ENCODE peak calls at places on chromosomes 11 and 22, in five cellular contexts. One of them, this sample, is unnamed.

GRCh38 chr11:63866211-63866610 is 27.3 kb downstream of the MARK2 start:
- DNase-seq in WTC11: no peak
- DNase-seq in BJ: no peak
- DNase-seq in lower leg skin: peak; percentile 69
- DNase-seq in A673: peak; percentile 84
- DNase-seq in this sample: no peak

GRCh38 chr11:65417221-65417701 is 5.3 kb upstream of the NEAT1 start:
- DNase-seq in WTC11: no peak
- DNase-seq in BJ: no peak
- DNase-seq in lower leg skin: no peak
- DNase-seq in A673: no peak
- DNase-seq in this sample: no peak

GRCh38 chr11:128734439-128735224 is 40.8 kb downstream of the FLI1 start:
- DNase-seq in WTC11: no peak
- DNase-seq in BJ: no peak
- DNase-seq in lower leg skin: no peak
- DNase-seq in A673: no peak
- DNase-seq in this sample: no peak

GRCh38 chr11:68040957-68041591 is 2.2 kb downstream of the TCIRG1 start:
- DNase-seq in WTC11: no peak
- DNase-seq in BJ: no peak
- DNase-seq in lower leg skin: no peak
- DNase-seq in A673: no peak
- DNase-seq in this sample: no peak

GRCh38 chr11:77107950-77108349 is 5.3 kb downstream of the OMP start:
- DNase-seq in WTC11: no peak
- DNase-seq in BJ: peak; percentile 41
- DNase-seq in lower leg skin: no peak
- DNase-seq in A673: no peak
- DNase-seq in this sample: no peak

GRCh38 chr11:68508425-68508824 is 47.9 kb downstream of the PPP6R3 start:
- DNase-seq in WTC11: no peak
- DNase-seq in BJ: peak; percentile 9
- DNase-seq in lower leg skin: no peak
- DNase-seq in A673: no peak
- DNase-seq in this sample: no peak

GRCh38 chr11:1181420-1181819 is 23.7 kb downstream of the MUC5AC start:
- DNase-seq in WTC11: no peak
- DNase-seq in BJ: no peak
- DNase-seq in lower leg skin: no peak
- DNase-seq in A673: no peak
- DNase-seq in this sample: no peak

GRCh38 chr22:20080445-20080775 is 369 bp downstream of the DGCR8 start:
- DNase-seq in WTC11: peak; percentile 58
- DNase-seq in BJ: no peak
- DNase-seq in lower leg skin: no peak
- DNase-seq in A673: peak; percentile 71
- DNase-seq in this sample: peak; percentile 50

GRCh38 chr11:31641477-31642062 is 132.0 kb downstream of the ELP4 start:
- DNase-seq in WTC11: peak; percentile 65
- DNase-seq in BJ: no peak
- DNase-seq in lower leg skin: no peak
- DNase-seq in A673: peak; percentile 74
- DNase-seq in this sample: peak; percentile 40

GRCh38 chr22:18076060-18076497 is 1.7 kb upstream of the PEX26 start:
- DNase-seq in WTC11: peak; percentile 31
- DNase-seq in BJ: peak; percentile 50
- DNase-seq in lower leg skin: peak; percentile 77
- DNase-seq in A673: peak; percentile 91
- DNase-seq in this sample: peak; percentile 65

GRCh38 chr11:45388472-45388871 is 102.3 kb upstream of the SYT13 start:
- DNase-seq in WTC11: no peak
- DNase-seq in BJ: no peak
- DNase-seq in lower leg skin: no peak
- DNase-seq in A673: no peak
- DNase-seq in this sample: no peak

GRCh38 chr11:88484873-88485621 is 147.5 kb upstream of the CTSC start:
- DNase-seq in WTC11: peak; percentile 53
- DNase-seq in BJ: no peak
- DNase-seq in lower leg skin: no peak
- DNase-seq in A673: peak; percentile 68
- DNase-seq in this sample: no peak

GRCh38 chr11:78961186-78961782 is 386.6 kb upstream of the NARS2 start:
- DNase-seq in WTC11: peak; percentile 61
- DNase-seq in BJ: no peak
- DNase-seq in lower leg skin: no peak
- DNase-seq in A673: peak; percentile 15
- DNase-seq in this sample: no peak

GRCh38 chr11:69014084-69014935 is 1.3 kb upstream of the MRGPRF start:
- DNase-seq in WTC11: no peak
- DNase-seq in BJ: no peak
- DNase-seq in lower leg skin: no peak
- DNase-seq in A673: no peak
- DNase-seq in this sample: no peak

GRCh38 chr22:31496735-31497146 is 405 bp downstream of the SFI1 start:
- DNase-seq in WTC11: no peak
- DNase-seq in BJ: no peak
- DNase-seq in lower leg skin: no peak
- DNase-seq in A673: peak; percentile 42
- DNase-seq in this sample: no peak

GRCh38 chr11:46309669-46310288 is 32.3 kb downstream of the CREB3L1 start:
- DNase-seq in WTC11: no peak
- DNase-seq in BJ: no peak
- DNase-seq in lower leg skin: no peak
- DNase-seq in A673: no peak
- DNase-seq in this sample: no peak

GRCh38 chr11:126345759-126346585 is 9.5 kb upstream of the ST3GAL4 start:
- DNase-seq in WTC11: no peak
- DNase-seq in BJ: no peak
- DNase-seq in lower leg skin: peak; percentile 77
- DNase-seq in A673: peak; percentile 67
- DNase-seq in this sample: no peak

GRCh38 chr11:64712430-64713030 is 10.5 kb downstream of the NRXN2 start:
- DNase-seq in WTC11: no peak
- DNase-seq in BJ: no peak
- DNase-seq in lower leg skin: no peak
- DNase-seq in A673: no peak
- DNase-seq in this sample: no peak

GRCh38 chr11:104968365-104968855 is at the start of gene CASP4:
- DNase-seq in WTC11: no peak
- DNase-seq in BJ: peak; percentile 47
- DNase-seq in lower leg skin: peak; percentile 51
- DNase-seq in A673: peak; percentile 91
- DNase-seq in this sample: no peak

GRCh38 chr11:117720061-117720511 is 76.9 kb downstream of the DSCAML1 start:
- DNase-seq in WTC11: peak; percentile 35
- DNase-seq in BJ: no peak
- DNase-seq in lower leg skin: no peak
- DNase-seq in A673: no peak
- DNase-seq in this sample: peak; percentile 27

GRCh38 chr11:36103933-36104530 is 160.2 kb downstream of the LDLRAD3 start:
- DNase-seq in WTC11: no peak
- DNase-seq in BJ: no peak
- DNase-seq in lower leg skin: no peak
- DNase-seq in A673: no peak
- DNase-seq in this sample: no peak

GRCh38 chr22:25690798-25691197 is 51.2 kb upstream of the MYO18B start:
- DNase-seq in WTC11: no peak
- DNase-seq in BJ: no peak
- DNase-seq in lower leg skin: no peak
- DNase-seq in A673: no peak
- DNase-seq in this sample: no peak

GRCh38 chr11:128587415-128587814 is at the start of gene ETS1:
- DNase-seq in WTC11: no peak
- DNase-seq in BJ: no peak
- DNase-seq in lower leg skin: no peak
- DNase-seq in A673: no peak
- DNase-seq in this sample: no peak

GRCh38 chr11:88478136-88478785 is 140.7 kb upstream of the CTSC start:
- DNase-seq in WTC11: no peak
- DNase-seq in BJ: no peak
- DNase-seq in lower leg skin: no peak
- DNase-seq in A673: peak; percentile 12
- DNase-seq in this sample: no peak

GRCh38 chr22:30675436-30675835 is 7.8 kb upstream of the DUSP18 start:
- DNase-seq in WTC11: no peak
- DNase-seq in BJ: no peak
- DNase-seq in lower leg skin: no peak
- DNase-seq in A673: no peak
- DNase-seq in this sample: no peak

GRCh38 chr22:23161029-23161428 is 15.8 kb downstream of the RAB36 start:
- DNase-seq in WTC11: no peak
- DNase-seq in BJ: no peak
- DNase-seq in lower leg skin: no peak
- DNase-seq in A673: no peak
- DNase-seq in this sample: no peak

GRCh38 chr11:131447898-131448297 is 77.5 kb downstream of the NTM start:
- DNase-seq in WTC11: no peak
- DNase-seq in BJ: no peak
- DNase-seq in lower leg skin: no peak
- DNase-seq in A673: no peak
- DNase-seq in this sample: no peak

GRCh38 chr11:126719740-126720139 is 280.8 kb downstream of the KIRREL3 start:
- DNase-seq in WTC11: no peak
- DNase-seq in BJ: no peak
- DNase-seq in lower leg skin: no peak
- DNase-seq in A673: no peak
- DNase-seq in this sample: no peak

GRCh38 chr11:112292785-112293407 is 32.2 kb upstream of the PLET1 start:
- DNase-seq in WTC11: no peak
- DNase-seq in BJ: peak; percentile 92
- DNase-seq in lower leg skin: peak; percentile 72
- DNase-seq in A673: peak; percentile 97
- DNase-seq in this sample: no peak

GRCh38 chr11:90237004-90237403 is 14.2 kb upstream of the CHORDC1 start:
- DNase-seq in WTC11: no peak
- DNase-seq in BJ: no peak
- DNase-seq in lower leg skin: no peak
- DNase-seq in A673: no peak
- DNase-seq in this sample: no peak

GRCh38 chr11:72316984-72317383 is 73.0 kb upstream of the PHOX2A start:
- DNase-seq in WTC11: no peak
- DNase-seq in BJ: no peak
- DNase-seq in lower leg skin: no peak
- DNase-seq in A673: no peak
- DNase-seq in this sample: no peak
- TF ChIP-seq CTCF in WTC11: no peak
- TF ChIP-seq CTCF in BJ: no peak
- TF ChIP-seq CTCF in lower leg skin: no peak
- TF ChIP-seq CTCF in A673: no peak
- TF ChIP-seq CTCF in this sample: no peak

DNA sequence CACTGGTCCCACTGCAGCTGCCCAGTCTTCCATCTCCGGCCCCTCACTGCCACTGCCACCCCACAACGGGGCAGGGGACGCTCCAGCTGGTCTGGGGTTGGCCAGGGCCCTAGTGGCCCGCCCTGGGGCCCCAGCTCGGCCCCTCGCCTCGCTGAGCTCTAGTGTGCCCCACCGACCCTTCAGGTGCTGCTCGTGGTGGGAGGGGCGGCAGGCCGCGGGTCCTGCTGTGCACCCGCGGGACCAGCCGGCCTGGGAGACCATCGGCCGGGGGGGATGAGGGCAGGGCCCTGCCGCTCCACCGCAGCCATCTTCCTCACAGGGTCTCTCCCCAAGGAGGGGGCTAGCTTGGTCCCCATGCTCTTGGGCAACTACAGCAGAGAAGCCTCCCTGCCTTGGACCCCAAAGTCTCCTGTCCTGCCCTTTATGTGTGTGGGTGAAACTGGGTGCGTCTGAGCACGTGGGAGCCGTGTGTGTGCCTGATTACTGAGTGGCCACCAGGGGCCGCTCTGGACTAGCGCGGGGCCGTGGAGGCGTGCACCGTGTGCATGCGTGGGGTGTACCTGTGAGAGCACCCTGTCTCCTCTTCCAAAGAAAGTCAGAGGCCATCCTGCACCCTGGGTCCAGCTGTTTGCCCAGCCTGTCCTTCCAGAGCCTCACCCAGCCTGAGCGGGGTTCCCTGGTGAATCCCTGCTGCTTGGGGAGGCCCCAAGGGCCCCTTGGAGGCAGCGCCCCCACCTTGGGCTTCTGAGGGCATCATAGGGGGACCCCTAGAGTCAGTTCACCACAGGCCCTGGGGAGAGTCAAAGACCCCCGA is 6.0 kb upstream of the ACR start:
- DNase-seq in WTC11: peak; percentile 49
- DNase-seq in BJ: no peak
- DNase-seq in lower leg skin: no peak
- DNase-seq in A673: peak; percentile 73
- DNase-seq in this sample: no peak
- TF ChIP-seq CTCF in WTC11: peak; percentile 62
- TF ChIP-seq CTCF in BJ: peak; percentile 92
- TF ChIP-seq CTCF in lower leg skin: no peak
- TF ChIP-seq CTCF in A673: peak; percentile 96
- TF ChIP-seq CTCF in this sample: peak; percentile 69

GRCh38 chr11:4839851-4840549 is 9.0 kb downstream of the OR51S1 start:
- DNase-seq in WTC11: no peak
- DNase-seq in BJ: no peak
- DNase-seq in lower leg skin: no peak
- DNase-seq in A673: no peak
- DNase-seq in this sample: no peak
- TF ChIP-seq CTCF in WTC11: no peak
- TF ChIP-seq CTCF in BJ: no peak
- TF ChIP-seq CTCF in lower leg skin: no peak
- TF ChIP-seq CTCF in A673: no peak
- TF ChIP-seq CTCF in this sample: no peak

GRCh38 chr22:40679964-40680818 is 907 bp downstream of the MCHR1 start:
- DNase-seq in WTC11: no peak
- DNase-seq in BJ: no peak
- DNase-seq in lower leg skin: no peak
- DNase-seq in A673: peak; percentile 34
- DNase-seq in this sample: no peak
- TF ChIP-seq CTCF in WTC11: no peak
- TF ChIP-seq CTCF in BJ: peak; percentile 25
- TF ChIP-seq CTCF in lower leg skin: no peak
- TF ChIP-seq CTCF in A673: peak; percentile 25
- TF ChIP-seq CTCF in this sample: no peak

GRCh38 chr11:119295178-119295577 is 21.8 kb downstream of the MCAM start:
- DNase-seq in WTC11: no peak
- DNase-seq in BJ: no peak
- DNase-seq in lower leg skin: no peak
- DNase-seq in A673: no peak
- DNase-seq in this sample: no peak
- TF ChIP-seq CTCF in WTC11: no peak
- TF ChIP-seq CTCF in BJ: no peak
- TF ChIP-seq CTCF in lower leg skin: no peak
- TF ChIP-seq CTCF in A673: peak; percentile 7
- TF ChIP-seq CTCF in this sample: no peak

GRCh38 chr11:14041040-14041439 is 78.5 kb downstream of the SPON1 start:
- DNase-seq in WTC11: no peak
- DNase-seq in BJ: no peak
- DNase-seq in lower leg skin: no peak
- DNase-seq in A673: no peak
- DNase-seq in this sample: no peak
- TF ChIP-seq CTCF in WTC11: no peak
- TF ChIP-seq CTCF in BJ: peak; percentile 42
- TF ChIP-seq CTCF in lower leg skin: no peak
- TF ChIP-seq CTCF in A673: peak; percentile 12
- TF ChIP-seq CTCF in this sample: peak; percentile 20